ENCODE peak calls at places on chromosome 17, in nine cellular contexts. One of them, this sample, is unnamed.

GRCh38 chr17:2955931-2956582 is 107.3 kb downstream of the OR1D5 start:
- DNase-seq in A549: no peak
- DNase-seq in stomach: peak; percentile 25
- DNase-seq in suprapubic skin: no peak
- DNase-seq in esophagus squamous epithelium: no peak
- DNase-seq in HCT116: no peak
- DNase-seq in ovary: peak; percentile 13
- DNase-seq in H1: no peak
- DNase-seq in breast epithelium: no peak
- DNase-seq in this sample: no peak

GRCh38 chr17:30443721-30444120 is 33.5 kb upstream of the GOSR1 start:
- DNase-seq in A549: no peak
- DNase-seq in stomach: no peak
- DNase-seq in suprapubic skin: no peak
- DNase-seq in esophagus squamous epithelium: no peak
- DNase-seq in HCT116: no peak
- DNase-seq in ovary: no peak
- DNase-seq in H1: no peak
- DNase-seq in breast epithelium: no peak
- DNase-seq in this sample: no peak

GRCh38 chr17:50908860-50909764 is 43.0 kb upstream of the TOB1 start:
- DNase-seq in A549: no peak
- DNase-seq in stomach: peak; percentile 95
- DNase-seq in suprapubic skin: peak; percentile 84
- DNase-seq in esophagus squamous epithelium: no peak
- DNase-seq in HCT116: no peak
- DNase-seq in ovary: peak; percentile 70
- DNase-seq in H1: peak; percentile 70
- DNase-seq in breast epithelium: peak; percentile 96
- DNase-seq in this sample: peak; percentile 94

GRCh38 chr17:79658811-79659207 is 48.0 kb upstream of the RBFOX3 start:
- DNase-seq in A549: peak; percentile 76
- DNase-seq in stomach: no peak
- DNase-seq in suprapubic skin: no peak
- DNase-seq in esophagus squamous epithelium: no peak
- DNase-seq in HCT116: peak; percentile 43
- DNase-seq in ovary: no peak
- DNase-seq in H1: peak; percentile 64
- DNase-seq in breast epithelium: no peak
- DNase-seq in this sample: peak; percentile 61

GRCh38 chr17:79036181-79036580 is 12.2 kb downstream of the C1QTNF1 start:
- DNase-seq in A549: no peak
- DNase-seq in stomach: no peak
- DNase-seq in suprapubic skin: no peak
- DNase-seq in esophagus squamous epithelium: no peak
- DNase-seq in HCT116: no peak
- DNase-seq in ovary: peak; percentile 5
- DNase-seq in H1: no peak
- DNase-seq in breast epithelium: no peak
- DNase-seq in this sample: peak; percentile 58

GRCh38 chr17:47621293-47622178 is 28.2 kb upstream of the KPNB1 start:
- DNase-seq in A549: peak; percentile 88
- DNase-seq in stomach: no peak
- DNase-seq in suprapubic skin: no peak
- DNase-seq in esophagus squamous epithelium: no peak
- DNase-seq in HCT116: peak; percentile 82
- DNase-seq in ovary: peak; percentile 61
- DNase-seq in H1: no peak
- DNase-seq in breast epithelium: peak; percentile 27
- DNase-seq in this sample: no peak

GRCh38 chr17:32259596-32259995 is 6.0 kb upstream of the RHBDL3 start:
- DNase-seq in A549: no peak
- DNase-seq in stomach: no peak
- DNase-seq in suprapubic skin: no peak
- DNase-seq in esophagus squamous epithelium: no peak
- DNase-seq in HCT116: no peak
- DNase-seq in ovary: no peak
- DNase-seq in H1: no peak
- DNase-seq in breast epithelium: no peak
- DNase-seq in this sample: no peak

GRCh38 chr17:10745231-10745630 is 15.4 kb upstream of the TMEM220 start:
- DNase-seq in A549: no peak
- DNase-seq in stomach: no peak
- DNase-seq in suprapubic skin: no peak
- DNase-seq in esophagus squamous epithelium: no peak
- DNase-seq in HCT116: no peak
- DNase-seq in ovary: no peak
- DNase-seq in H1: no peak
- DNase-seq in breast epithelium: no peak
- DNase-seq in this sample: no peak

GRCh38 chr17:7588553-7589203 is 1.2 kb downstream of the SOX15 start:
- DNase-seq in A549: no peak
- DNase-seq in stomach: no peak
- DNase-seq in suprapubic skin: no peak
- DNase-seq in esophagus squamous epithelium: no peak
- DNase-seq in HCT116: no peak
- DNase-seq in ovary: no peak
- DNase-seq in H1: no peak
- DNase-seq in breast epithelium: no peak
- DNase-seq in this sample: no peak

GRCh38 chr17:7587831-7588230 is 2.1 kb downstream of the SOX15 start:
- DNase-seq in A549: no peak
- DNase-seq in stomach: no peak
- DNase-seq in suprapubic skin: no peak
- DNase-seq in esophagus squamous epithelium: no peak
- DNase-seq in HCT116: no peak
- DNase-seq in ovary: no peak
- DNase-seq in H1: no peak
- DNase-seq in breast epithelium: no peak
- DNase-seq in this sample: no peak

GRCh38 chr17:7590743-7591142 is 849 bp upstream of the SOX15 start:
- DNase-seq in A549: peak; percentile 44
- DNase-seq in stomach: no peak
- DNase-seq in suprapubic skin: no peak
- DNase-seq in esophagus squamous epithelium: no peak
- DNase-seq in HCT116: no peak
- DNase-seq in ovary: no peak
- DNase-seq in H1: peak; percentile 63
- DNase-seq in breast epithelium: no peak
- DNase-seq in this sample: no peak

GRCh38 chr17:7589891-7590611 is at the start of gene SOX15:
- DNase-seq in A549: no peak
- DNase-seq in stomach: no peak
- DNase-seq in suprapubic skin: no peak
- DNase-seq in esophagus squamous epithelium: no peak
- DNase-seq in HCT116: no peak
- DNase-seq in ovary: no peak
- DNase-seq in H1: peak; percentile 79
- DNase-seq in breast epithelium: no peak
- DNase-seq in this sample: peak; percentile 91

GRCh38 chr17:7589204-7589868 is 558 bp downstream of the SOX15 start:
- DNase-seq in A549: peak; percentile 72
- DNase-seq in stomach: peak; percentile 86
- DNase-seq in suprapubic skin: peak; percentile 92
- DNase-seq in esophagus squamous epithelium: no peak
- DNase-seq in HCT116: no peak
- DNase-seq in ovary: peak; percentile 92
- DNase-seq in H1: peak; percentile 91
- DNase-seq in breast epithelium: peak; percentile 79
- DNase-seq in this sample: peak; percentile 97
- H3K4me3 ChIP-seq in A549: no peak overlapping the region
- H3K4me3 ChIP-seq in stomach: peak overlapping the region; percentile 41
- H3K4me3 ChIP-seq in suprapubic skin: peak overlapping the region; percentile 59
- H3K4me3 ChIP-seq in esophagus squamous epithelium: peak overlapping the region; percentile 76
- H3K4me3 ChIP-seq in HCT116: no peak overlapping the region
- H3K4me3 ChIP-seq in ovary: peak overlapping the region; percentile 67
- H3K4me3 ChIP-seq in H1: peak overlapping the region; percentile 73
- H3K4me3 ChIP-seq in breast epithelium: peak overlapping the region; percentile 60
- H3K4me3 ChIP-seq in this sample: peak overlapping the region; percentile 18

GRCh38 chr17:58665946-58666857 is 25.6 kb downstream of the TEX14 start:
- DNase-seq in A549: peak; percentile 61
- DNase-seq in stomach: no peak
- DNase-seq in suprapubic skin: no peak
- DNase-seq in esophagus squamous epithelium: no peak
- DNase-seq in HCT116: peak; percentile 69
- DNase-seq in ovary: no peak
- DNase-seq in H1: no peak
- DNase-seq in breast epithelium: no peak
- DNase-seq in this sample: no peak
- TF ChIP-seq POLR2A in A549: no peak
- TF ChIP-seq POLR2A in stomach: no peak
- TF ChIP-seq POLR2A in suprapubic skin: no peak
- TF ChIP-seq POLR2A in esophagus squamous epithelium: no peak
- TF ChIP-seq POLR2A in HCT116: peak; percentile 99
- TF ChIP-seq POLR2A in ovary: no peak
- TF ChIP-seq POLR2A in H1: no peak
- TF ChIP-seq POLR2A in breast epithelium: no peak
- TF ChIP-seq POLR2A in this sample: no peak

GRCh38 chr17:74750327-74751069 is 2.1 kb downstream of the NHERF1 start:
- DNase-seq in A549: no peak
- DNase-seq in stomach: peak; percentile 80
- DNase-seq in suprapubic skin: no peak
- DNase-seq in esophagus squamous epithelium: no peak
- DNase-seq in HCT116: no peak
- DNase-seq in ovary: no peak
- DNase-seq in H1: no peak
- DNase-seq in breast epithelium: peak; percentile 65
- DNase-seq in this sample: no peak

GRCh38 chr17:74752415-74752814 is 4.0 kb downstream of the NHERF1 start:
- DNase-seq in A549: no peak
- DNase-seq in stomach: no peak
- DNase-seq in suprapubic skin: no peak
- DNase-seq in esophagus squamous epithelium: no peak
- DNase-seq in HCT116: no peak
- DNase-seq in ovary: no peak
- DNase-seq in H1: no peak
- DNase-seq in breast epithelium: no peak
- DNase-seq in this sample: no peak

GRCh38 chr17:74750039-74750326 is 1.6 kb downstream of the NHERF1 start:
- DNase-seq in A549: no peak
- DNase-seq in stomach: no peak
- DNase-seq in suprapubic skin: no peak
- DNase-seq in esophagus squamous epithelium: no peak
- DNase-seq in HCT116: no peak
- DNase-seq in ovary: no peak
- DNase-seq in H1: no peak
- DNase-seq in breast epithelium: no peak
- DNase-seq in this sample: no peak

GRCh38 chr17:74749262-74750038 is 1.0 kb downstream of the NHERF1 start:
- DNase-seq in A549: no peak
- DNase-seq in stomach: no peak
- DNase-seq in suprapubic skin: no peak
- DNase-seq in esophagus squamous epithelium: no peak
- DNase-seq in HCT116: no peak
- DNase-seq in ovary: no peak
- DNase-seq in H1: no peak
- DNase-seq in breast epithelium: no peak
- DNase-seq in this sample: no peak

DNA sequence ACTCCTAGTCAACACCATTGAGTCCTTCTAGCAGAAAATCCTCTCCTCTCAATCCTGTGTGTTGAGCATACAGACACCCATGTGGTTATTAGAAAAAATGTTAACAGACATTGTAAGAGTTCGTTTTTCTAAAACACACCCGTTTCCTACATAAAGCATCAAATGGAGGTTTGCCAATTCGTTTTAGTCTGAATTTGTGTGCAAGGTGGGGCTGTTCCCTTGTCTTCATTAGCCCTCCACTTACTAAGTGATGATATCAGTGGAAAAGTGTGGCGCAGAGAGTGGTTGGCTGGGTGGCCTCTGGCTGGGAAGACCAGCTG is 2.7 kb downstream of the NHERF1 start:
- DNase-seq in A549: no peak
- DNase-seq in stomach: no peak
- DNase-seq in suprapubic skin: no peak
- DNase-seq in esophagus squamous epithelium: no peak
- DNase-seq in HCT116: no peak
- DNase-seq in ovary: no peak
- DNase-seq in H1: no peak
- DNase-seq in breast epithelium: no peak
- DNase-seq in this sample: no peak
- H3K4me3 ChIP-seq in A549: no peak overlapping the region
- H3K4me3 ChIP-seq in stomach: peak overlapping the region; percentile 84
- H3K4me3 ChIP-seq in suprapubic skin: peak overlapping the region; percentile 84
- H3K4me3 ChIP-seq in esophagus squamous epithelium: peak overlapping the region; percentile 99
- H3K4me3 ChIP-seq in HCT116: no peak overlapping the region
- H3K4me3 ChIP-seq in ovary: no peak overlapping the region
- H3K4me3 ChIP-seq in H1: no peak overlapping the region
- H3K4me3 ChIP-seq in breast epithelium: peak overlapping the region; percentile 93
- H3K4me3 ChIP-seq in this sample: no peak overlapping the region

GRCh38 chr17:45423936-45424335 is 8.7 kb downstream of the ARHGAP27 start:
- DNase-seq in A549: no peak
- DNase-seq in stomach: no peak
- DNase-seq in suprapubic skin: no peak
- DNase-seq in esophagus squamous epithelium: no peak
- DNase-seq in HCT116: no peak
- DNase-seq in ovary: no peak
- DNase-seq in H1: no peak
- DNase-seq in breast epithelium: no peak
- DNase-seq in this sample: no peak

GRCh38 chr17:45424769-45425124 is 7.9 kb downstream of the ARHGAP27 start:
- DNase-seq in A549: no peak
- DNase-seq in stomach: no peak
- DNase-seq in suprapubic skin: no peak
- DNase-seq in esophagus squamous epithelium: no peak
- DNase-seq in HCT116: no peak
- DNase-seq in ovary: no peak
- DNase-seq in H1: no peak
- DNase-seq in breast epithelium: no peak
- DNase-seq in this sample: no peak

GRCh38 chr17:45426561-45426960 is 6.1 kb downstream of the ARHGAP27 start:
- DNase-seq in A549: no peak
- DNase-seq in stomach: no peak
- DNase-seq in suprapubic skin: no peak
- DNase-seq in esophagus squamous epithelium: no peak
- DNase-seq in HCT116: no peak
- DNase-seq in ovary: no peak
- DNase-seq in H1: no peak
- DNase-seq in breast epithelium: no peak
- DNase-seq in this sample: no peak

GRCh38 chr17:45425984-45426413 is 6.7 kb downstream of the ARHGAP27 start:
- DNase-seq in A549: no peak
- DNase-seq in stomach: no peak
- DNase-seq in suprapubic skin: no peak
- DNase-seq in esophagus squamous epithelium: no peak
- DNase-seq in HCT116: no peak
- DNase-seq in ovary: no peak
- DNase-seq in H1: no peak
- DNase-seq in breast epithelium: no peak
- DNase-seq in this sample: no peak

DNA sequence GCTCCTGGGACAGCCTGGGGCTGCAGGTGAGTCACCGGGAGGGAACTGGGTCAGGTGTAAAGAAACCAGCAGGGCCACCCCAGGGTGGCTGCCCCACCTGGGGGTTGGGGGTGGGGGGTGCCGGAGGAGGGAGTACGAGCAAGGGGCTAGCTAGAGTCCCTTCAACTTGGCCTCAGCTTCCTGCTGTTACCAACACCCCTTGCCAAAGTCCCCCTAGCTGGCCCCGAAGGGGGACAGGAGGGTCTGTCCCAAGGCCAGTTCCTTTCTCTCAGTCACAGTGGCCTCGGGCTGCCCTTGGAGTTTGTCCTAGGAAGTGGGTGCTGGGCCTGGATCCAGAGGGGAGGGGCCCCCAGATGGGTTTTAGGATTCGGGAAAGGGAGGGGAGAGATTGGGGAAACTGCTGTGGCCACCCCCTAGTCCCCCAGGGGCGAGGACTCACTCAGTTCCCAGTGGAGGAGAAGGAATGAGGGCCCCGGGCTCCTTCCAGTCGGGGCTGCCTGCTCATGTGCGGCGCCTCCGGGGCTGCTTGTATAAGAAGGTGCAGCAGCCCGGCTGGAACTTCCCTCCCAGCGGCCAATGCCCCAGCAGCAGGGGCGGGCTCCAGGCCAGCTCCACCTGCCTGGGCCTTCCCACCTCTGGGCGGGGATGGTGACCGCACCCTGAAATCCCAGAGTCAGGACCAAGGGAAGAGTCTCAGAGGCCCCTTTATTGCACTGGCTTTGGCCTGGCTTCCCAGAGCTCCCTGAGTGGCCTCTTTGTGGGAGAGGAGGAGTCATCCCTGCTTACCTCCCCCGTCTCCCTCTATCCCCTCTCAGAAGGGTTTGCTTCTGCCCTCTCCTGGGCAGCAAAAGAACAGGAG is 7.3 kb downstream of the ARHGAP27 start:
- DNase-seq in A549: peak; percentile 97
- DNase-seq in stomach: peak; percentile 92
- DNase-seq in suprapubic skin: no peak
- DNase-seq in esophagus squamous epithelium: no peak
- DNase-seq in HCT116: peak; percentile 98
- DNase-seq in ovary: no peak
- DNase-seq in H1: peak; percentile 82
- DNase-seq in breast epithelium: peak; percentile 79
- DNase-seq in this sample: peak; percentile 59
- TF ChIP-seq POLR2A in A549: peak; percentile 79
- TF ChIP-seq POLR2A in stomach: peak; percentile 31
- TF ChIP-seq POLR2A in suprapubic skin: no peak
- TF ChIP-seq POLR2A in esophagus squamous epithelium: peak; percentile 46
- TF ChIP-seq POLR2A in HCT116: peak; percentile 80
- TF ChIP-seq POLR2A in ovary: no peak
- TF ChIP-seq POLR2A in H1: peak; percentile 75
- TF ChIP-seq POLR2A in breast epithelium: no peak
- TF ChIP-seq POLR2A in this sample: no peak

This sample was measured in lower leg skin.